ENCODE peak calls at places on chromosomes 2 and 18, in five cellular contexts. One of them, this sample, is unnamed.

GRCh38 chr2:191171708-191172355 is 21.0 kb upstream of the STAT4 start:
- DNase-seq in H1: no peak
- DNase-seq in body of pancreas: no peak
- DNase-seq in adrenal gland: no peak
- DNase-seq in suprapubic skin: no peak
- DNase-seq in this sample: no peak

GRCh38 chr2:173254659-173255058 is 100.0 kb upstream of the CDCA7 start:
- DNase-seq in suprapubic skin: no peak
- DNase-seq in body of pancreas: no peak
- DNase-seq in adrenal gland: no peak
- DNase-seq in H1: no peak
- DNase-seq in this sample: no peak

GRCh38 chr2:200786423-200786822 is 25.3 kb upstream of the BZW1 start:
- DNase-seq in body of pancreas: no peak
- DNase-seq in H1: no peak
- DNase-seq in suprapubic skin: no peak
- DNase-seq in adrenal gland: no peak
- DNase-seq in this sample: no peak

GRCh38 chr18:39453882-39454281 is 1888.3 kb upstream of the CELF4 start:
- DNase-seq in suprapubic skin: no peak
- DNase-seq in body of pancreas: no peak
- DNase-seq in adrenal gland: peak; percentile 32
- DNase-seq in H1: no peak
- DNase-seq in this sample: no peak

GRCh38 chr2:223933098-223933800 is 11.9 kb downstream of the WDFY1 start:
- DNase-seq in body of pancreas: no peak
- DNase-seq in H1: no peak
- DNase-seq in suprapubic skin: no peak
- DNase-seq in adrenal gland: no peak
- DNase-seq in this sample: no peak

GRCh38 chr2:128314348-128315121 is 4.1 kb downstream of the HS6ST1 start:
- DNase-seq in H1: no peak
- DNase-seq in suprapubic skin: peak; percentile 57
- DNase-seq in body of pancreas: peak; percentile 68
- DNase-seq in adrenal gland: no peak
- DNase-seq in this sample: no peak

GRCh38 chr2:58122540-58122939 is 75.9 kb downstream of the VRK2 start:
- DNase-seq in adrenal gland: no peak
- DNase-seq in suprapubic skin: no peak
- DNase-seq in H1: no peak
- DNase-seq in body of pancreas: no peak
- DNase-seq in this sample: no peak

GRCh38 chr2:67322361-67323001 is 74.7 kb upstream of the ETAA1 start:
- DNase-seq in suprapubic skin: no peak
- DNase-seq in H1: peak; percentile 54
- DNase-seq in adrenal gland: peak; percentile 80
- DNase-seq in body of pancreas: peak; percentile 77
- DNase-seq in this sample: no peak

GRCh38 chr18:80171190-80171872 is 62.3 kb downstream of the ADNP2 start:
- DNase-seq in adrenal gland: peak; percentile 65
- DNase-seq in body of pancreas: peak; percentile 62
- DNase-seq in suprapubic skin: no peak
- DNase-seq in H1: peak; percentile 96
- DNase-seq in this sample: peak; percentile 73

GRCh38 chr18:48949606-48950535 is 894 bp downstream of the SMAD7 start:
- DNase-seq in adrenal gland: peak; percentile 54
- DNase-seq in body of pancreas: peak; percentile 66
- DNase-seq in H1: peak; percentile 79
- DNase-seq in suprapubic skin: no peak
- DNase-seq in this sample: no peak
- TF ChIP-seq POLR2A in adrenal gland: no peak
- TF ChIP-seq POLR2A in body of pancreas: peak; percentile 55
- TF ChIP-seq POLR2A in H1: peak; percentile 35
- TF ChIP-seq POLR2A in suprapubic skin: no peak
- TF ChIP-seq POLR2A in this sample: no peak

GRCh38 chr2:225582355-225583116 is 183.0 kb downstream of the NYAP2 start:
- DNase-seq in adrenal gland: no peak
- DNase-seq in H1: no peak
- DNase-seq in suprapubic skin: no peak
- DNase-seq in body of pancreas: no peak
- DNase-seq in this sample: no peak
- TF ChIP-seq POLR2A in adrenal gland: no peak
- TF ChIP-seq POLR2A in H1: no peak
- TF ChIP-seq POLR2A in suprapubic skin: no peak
- TF ChIP-seq POLR2A in body of pancreas: no peak
- TF ChIP-seq POLR2A in this sample: no peak

GRCh38 chr2:46297546-46298271 is 502 bp downstream of the EPAS1 start:
- DNase-seq in adrenal gland: peak; percentile 12
- DNase-seq in body of pancreas: peak; percentile 93
- DNase-seq in H1: peak; percentile 81
- DNase-seq in suprapubic skin: peak; percentile 84
- DNase-seq in this sample: peak; percentile 74
- TF ChIP-seq POLR2A in adrenal gland: peak; percentile 5
- TF ChIP-seq POLR2A in body of pancreas: peak; percentile 90
- TF ChIP-seq POLR2A in H1: no peak
- TF ChIP-seq POLR2A in suprapubic skin: no peak
- TF ChIP-seq POLR2A in this sample: peak; percentile 5

DNA sequence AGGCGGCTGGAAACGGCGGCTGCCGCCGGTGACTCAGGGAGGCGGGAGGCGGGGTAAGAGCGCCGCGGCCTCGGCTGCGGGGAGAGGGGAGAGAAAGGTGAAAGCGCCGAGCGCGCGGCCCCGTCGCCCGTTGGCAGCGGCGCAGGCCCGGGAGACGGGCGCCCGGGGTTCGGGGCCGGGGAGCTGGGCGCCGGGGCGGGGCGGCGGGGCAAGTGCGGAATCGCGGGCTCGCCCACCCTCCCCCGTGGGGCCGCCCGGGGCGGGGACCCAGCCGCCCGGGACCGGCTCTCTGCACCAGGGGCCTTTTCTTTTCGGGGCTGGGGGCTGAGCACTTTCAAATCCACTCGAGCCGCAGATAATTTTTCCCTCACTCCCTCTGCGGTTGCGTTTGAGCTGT is 219 bp downstream of the KDM3A start:
- DNase-seq in adrenal gland: no peak
- DNase-seq in suprapubic skin: no peak
- DNase-seq in H1: no peak
- DNase-seq in body of pancreas: no peak
- DNase-seq in this sample: no peak
- TF ChIP-seq POLR2A in adrenal gland: peak; percentile 91
- TF ChIP-seq POLR2A in suprapubic skin: peak; percentile 3
- TF ChIP-seq POLR2A in H1: no peak
- TF ChIP-seq POLR2A in body of pancreas: no peak
- TF ChIP-seq POLR2A in this sample: no peak

DNA sequence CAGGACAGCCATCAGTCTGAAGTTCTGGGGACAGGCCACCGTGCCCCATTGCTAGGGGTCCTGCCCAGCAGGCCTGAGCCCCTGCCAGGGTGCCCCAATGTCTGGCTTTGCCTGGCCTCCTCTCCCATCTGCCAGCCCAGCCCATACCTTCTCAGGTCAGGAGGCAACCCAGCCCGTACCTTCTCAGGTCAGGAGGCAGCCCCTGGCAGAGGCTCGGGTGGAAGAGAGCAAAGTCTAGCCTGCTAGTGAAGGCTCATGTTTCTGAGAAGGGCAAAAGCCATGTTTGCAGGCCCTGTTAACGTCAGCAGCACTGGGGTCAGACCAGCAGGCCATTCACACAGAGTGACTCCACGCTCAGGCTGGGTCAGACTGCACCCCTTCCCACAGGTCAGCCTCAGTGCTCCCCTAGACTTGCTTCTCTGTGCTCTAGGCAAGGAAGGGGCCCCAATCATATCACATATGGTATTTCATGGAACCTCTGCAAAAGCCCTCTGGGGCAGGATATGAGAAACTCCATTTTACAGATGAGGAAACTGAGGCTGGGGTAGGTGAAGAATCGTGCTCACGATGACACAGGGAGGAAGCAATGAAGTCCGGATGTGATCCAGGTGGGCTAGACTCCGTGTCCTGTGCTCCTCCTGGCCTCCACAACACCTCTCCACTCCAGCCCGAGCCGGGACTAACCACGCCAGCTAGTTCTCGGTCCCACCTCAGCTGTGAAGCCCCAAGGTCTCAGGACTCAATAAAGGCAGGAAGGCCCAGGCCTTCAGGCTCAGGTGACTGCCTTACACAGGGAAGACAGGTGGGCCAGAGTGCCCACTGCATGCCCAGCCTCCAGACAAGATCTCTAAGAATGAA is 9.5 kb downstream of the SDC1 start:
- DNase-seq in body of pancreas: no peak
- DNase-seq in adrenal gland: no peak
- DNase-seq in suprapubic skin: peak; percentile 59
- DNase-seq in H1: no peak
- DNase-seq in this sample: no peak
- TF ChIP-seq POLR2A in body of pancreas: no peak
- TF ChIP-seq POLR2A in adrenal gland: no peak
- TF ChIP-seq POLR2A in suprapubic skin: no peak
- TF ChIP-seq POLR2A in H1: no peak
- TF ChIP-seq POLR2A in this sample: no peak

GRCh38 chr2:218896501-218897393 is 16.1 kb downstream of the WNT10A start:
- DNase-seq in adrenal gland: no peak
- DNase-seq in suprapubic skin: no peak
- DNase-seq in H1: peak; percentile 69
- DNase-seq in body of pancreas: no peak
- DNase-seq in this sample: peak; percentile 43
- TF ChIP-seq POLR2A in adrenal gland: no peak
- TF ChIP-seq POLR2A in suprapubic skin: no peak
- TF ChIP-seq POLR2A in H1: no peak
- TF ChIP-seq POLR2A in body of pancreas: no peak
- TF ChIP-seq POLR2A in this sample: no peak